ENCODE peak calls at places on chromosomes 12 and 14, in eight cellular contexts. P is PC-9; I is MM.1S; G is CD8-positive, alpha-beta T cell; Z is breast epithelium; N is left ventricle myocardium inferior; L is sigmoid colon; A is ovary. U is an unnamed sample. For H3K36me3, the result is how much of the 10 kb centered on the place peaks cover.

GRCh38 chr12:124531281-124531745 is 36.1 kb downstream of the NCOR2 start:
- DNase-seq in P (no peak), I (no peak), G (no peak), Z (no peak), N (no peak), L (no peak), A (no peak), U (no peak)

GRCh38 chr12:130563322-130563721 is 152.8 kb downstream of the RIMBP2 start:
- DNase-seq in P (no peak), I (no peak), G (no peak), Z (no peak), N (no peak), L (no peak), A (no peak), U (no peak)

GRCh38 chr14:104688505-104688754 is 988 bp upstream of the INF2 start:
- DNase-seq in P (no peak), I (no peak), G (no peak), Z (no peak), N (no peak), L (no peak), A (no peak), U (no peak)

GRCh38 chr12:65956056-65956738 is 131.9 kb downstream of the HMGA2 start:
- DNase-seq in P (no peak), I (no peak), G (no peak), Z (no peak), N (no peak), L (no peak), A (no peak), U (no peak)

GRCh38 chr14:61064210-61064609 is 83.2 kb downstream of the SLC38A6 start:
- DNase-seq in P (no peak), I (no peak), G (no peak), Z (no peak), N (no peak), L (no peak), A (no peak), U (no peak)

GRCh38 chr12:90216815-90217214 is 508.2 kb upstream of the ATP2B1 start:
- DNase-seq in P (no peak), I (no peak), G (no peak), Z (no peak), N (no peak), L (no peak), A (no peak), U (no peak)

GRCh38 chr14:33693237-33693636 is 257.6 kb downstream of the EGLN3 start:
- DNase-seq in P (no peak), I (no peak), G (no peak), Z (no peak), N (no peak), L (no peak), A (no peak), U (no peak)

GRCh38 chr12:46964496-46965098 is 114.8 kb upstream of the PCED1B start:
- DNase-seq in P (peak), I (no peak), G (no peak), Z (no peak), N (no peak), L (no peak), A (no peak), U (no peak)

GRCh38 chr12:39442895-39443703 is at the start of gene KIF21A:
- DNase-seq in P (peak), I (peak), G (peak), Z (peak), N (peak), L (peak), A (peak), U (peak)

GRCh38 chr12:39441963-39442894 is 691 bp downstream of the KIF21A start:
- DNase-seq in P (peak), I (peak), G (peak), Z (peak), N (peak), L (peak), A (peak), U (no peak)

GRCh38 chr12:39443704-39444234 is 849 bp upstream of the KIF21A start:
- DNase-seq in P (no peak), I (no peak), G (no peak), Z (no peak), N (no peak), L (no peak), A (no peak), U (no peak)

GRCh38 chr12:39451977-39452376 is 9.1 kb upstream of the KIF21A start:
- DNase-seq in P (no peak), I (no peak), G (no peak), Z (no peak), N (no peak), L (no peak), A (no peak), U (no peak)

DNA sequence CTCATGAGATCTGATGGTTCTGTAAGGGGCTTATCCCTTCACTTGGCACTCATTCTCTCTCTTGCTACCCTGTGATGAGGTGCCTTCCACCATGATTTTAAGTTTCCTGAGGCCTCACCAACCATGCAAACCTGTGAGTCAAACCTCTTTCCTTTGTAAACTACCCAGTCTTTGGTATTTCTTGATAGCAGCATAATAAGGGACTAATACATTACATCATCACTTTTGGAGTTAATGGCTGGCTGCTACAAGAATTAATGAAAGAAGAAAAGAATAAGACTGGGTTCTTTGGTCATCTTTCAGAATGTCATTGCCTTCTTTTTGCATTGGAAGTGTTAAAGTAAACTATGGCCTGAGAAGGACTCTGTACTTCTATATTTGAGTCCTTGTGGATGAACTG is 5.1 kb upstream of the KIF21A start:
- DNase-seq in P (no peak), I (no peak), G (no peak), Z (no peak), N (no peak), L (no peak), A (no peak), U (no peak)
- TF ChIP-seq CTCF in P (no peak), I (no peak), G (no peak), Z (no peak), N (no peak), L (no peak), A (no peak), U (no peak)

GRCh38 chr12:110023634-110024023 is 24.4 kb downstream of the ANKRD13A start:
- DNase-seq in P (no peak), I (no peak), G (no peak), Z (no peak), N (no peak), L (no peak), A (no peak), U (no peak)

GRCh38 chr12:110028323-110028722 is 20.0 kb downstream of the C12orf76 start:
- DNase-seq in P (no peak), I (no peak), G (no peak), Z (no peak), N (no peak), L (no peak), A (no peak), U (no peak)

GRCh38 chr12:110020956-110021355 is 21.7 kb downstream of the ANKRD13A start:
- DNase-seq in P (no peak), I (no peak), G (no peak), Z (no peak), N (no peak), L (no peak), A (no peak), U (no peak)

DNA sequence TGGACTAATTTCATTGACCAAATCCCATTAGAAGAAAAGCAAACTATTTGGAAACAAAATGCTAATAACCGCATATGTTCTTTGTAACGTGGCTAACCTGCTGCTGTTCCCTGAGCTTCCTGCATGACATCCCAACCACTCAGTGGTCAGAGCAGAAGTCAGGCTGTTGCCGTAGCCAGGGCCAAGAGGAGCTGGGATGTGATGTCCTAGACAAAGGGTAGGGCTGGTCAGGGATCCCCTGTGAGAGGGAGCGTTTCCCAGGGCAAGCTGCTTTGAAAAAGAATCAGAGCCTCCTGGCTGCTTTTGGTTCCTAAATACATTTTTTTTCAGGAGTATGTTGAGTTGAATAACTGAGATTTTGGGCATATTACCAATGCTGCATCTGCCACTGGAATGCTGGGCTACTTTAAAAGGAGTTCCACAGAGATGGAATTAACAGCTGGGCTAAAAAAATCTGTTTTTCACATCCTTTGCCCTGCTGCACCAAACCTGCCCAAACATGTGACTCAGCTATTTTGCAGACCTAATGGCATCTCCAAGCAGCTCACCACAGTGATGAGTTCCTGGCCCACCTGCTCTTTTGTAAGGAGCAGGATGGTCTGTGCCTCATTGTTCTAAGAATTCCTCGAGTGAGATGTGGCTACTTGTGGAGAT is 23.9 kb downstream of the ANKRD13A start:
- DNase-seq in P (no peak), I (no peak), G (no peak), Z (no peak), N (no peak), L (no peak), A (no peak), U (no peak)
- H3K36me3 ChIP-seq in P (under half), I (under half), G (half or more), Z (under half), N (half or more), L (under half), A (under half), U (under half)

DNA sequence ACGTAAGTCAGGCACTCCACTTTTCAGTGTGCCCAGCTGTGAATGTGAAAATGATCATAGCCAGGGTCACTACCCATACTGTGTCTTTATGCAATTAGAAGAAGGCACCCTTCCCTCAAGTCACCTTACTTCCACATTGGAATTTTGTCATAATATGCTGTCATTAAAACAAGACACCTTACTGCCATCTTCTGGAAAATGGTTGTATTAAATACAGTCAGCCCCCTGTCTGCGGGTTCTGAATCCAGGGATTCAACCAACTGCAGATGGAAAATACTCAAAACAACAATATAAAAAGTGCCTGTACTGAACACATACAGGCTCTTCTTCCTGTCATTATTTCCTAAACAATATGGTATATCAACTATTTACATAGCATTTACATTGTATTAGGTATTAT is 70.2 kb upstream of the TBX5 start:
- DNase-seq in P (no peak), I (no peak), G (no peak), Z (no peak), N (no peak), L (no peak), A (no peak), U (no peak)
- TF ChIP-seq CTCF in P (peak), I (no peak), G (no peak), Z (no peak), N (peak), L (no peak), A (no peak), U (peak)

GRCh38 chr12:117031843-117032592 is 67.2 kb downstream of the TESC start:
- DNase-seq in P (no peak), I (no peak), G (no peak), Z (no peak), N (no peak), L (peak), A (no peak), U (no peak)

GRCh38 chr12:117033382-117034045 is 65.7 kb downstream of the TESC start:
- DNase-seq in P (no peak), I (no peak), G (no peak), Z (no peak), N (no peak), L (peak), A (peak), U (no peak)

GRCh38 chr12:117034691-117035090 is 64.5 kb downstream of the TESC start:
- DNase-seq in P (no peak), I (no peak), G (no peak), Z (no peak), N (no peak), L (peak), A (no peak), U (no peak)

GRCh38 chr12:117034249-117034648 is 65.0 kb downstream of the TESC start:
- DNase-seq in P (no peak), I (no peak), G (no peak), Z (no peak), N (no peak), L (peak), A (no peak), U (no peak)

GRCh38 chr12:117032593-117033381 is 66.4 kb downstream of the TESC start:
- DNase-seq in P (no peak), I (no peak), G (no peak), Z (peak), N (no peak), L (peak), A (peak), U (no peak)
- H3K36me3 ChIP-seq in P (under half), I (under half), G (under half), Z (under half), N (under half), L (under half), A (under half), U (under half)

U was measured in esophagus muscularis mucosa.